ENCODE peak calls at places on chromosomes 2 and 18, in six cellular contexts. D is LHCN-M2; B is T follicular helper cell; T is HT1080; L is CD4-positive, alpha-beta T cell; K is stimulated activated CD8-positive, alpha-beta memory T cell treated with anti-CD3 and anti-CD28 coated beads, Interleukin-15, amount 100 ng/mL, for 1 hour. G is an unnamed sample.

GRCh38 chr2:47015206-47015605 is 99.6 kb upstream of the MCFD2 start:
- DNase-seq in T (peak), K (no peak), B (no peak), D (peak), L (no peak), G (peak)

GRCh38 chr18:7221424-7222155 is 9.3 kb upstream of the LRRC30 start:
- DNase-seq in L (no peak), D (peak), B (no peak), T (peak), K (no peak), G (peak)

GRCh38 chr2:119683717-119684443 is 4.9 kb downstream of the TMEM177 start:
- DNase-seq in B (no peak), T (no peak), K (no peak), L (no peak), D (peak), G (peak)

GRCh38 chr2:215654177-215654850 is 218.4 kb upstream of the FN1 start:
- DNase-seq in L (no peak), K (no peak), B (no peak), T (no peak), D (no peak), G (no peak)

GRCh38 chr18:46070232-46070631 is 1.8 kb downstream of the PSTPIP2 start:
- DNase-seq in T (no peak), K (no peak), D (no peak), L (no peak), B (no peak), G (no peak)

GRCh38 chr2:8457620-8458255 is 224.1 kb upstream of the ID2 start:
- DNase-seq in D (no peak), T (no peak), B (no peak), L (no peak), K (no peak), G (no peak)

GRCh38 chr2:173998386-173998785 is 33.2 kb upstream of the SP3 start:
- DNase-seq in D (no peak), K (no peak), L (no peak), B (no peak), T (no peak), G (no peak)

GRCh38 chr2:205708231-205708631 is 25.9 kb downstream of the NRP2 start:
- DNase-seq in K (no peak), T (no peak), D (no peak), B (no peak), L (no peak), G (no peak)

GRCh38 chr2:43073373-43073772 is 153.0 kb downstream of the ZFP36L2 start:
- DNase-seq in D (peak), K (no peak), T (peak), L (no peak), B (no peak), G (peak)

GRCh38 chr2:45836316-45836715 is 184.8 kb downstream of the PRKCE start:
- DNase-seq in B (no peak), T (no peak), K (no peak), D (no peak), L (no peak), G (no peak)

GRCh38 chr2:71864085-71864484 is 283.6 kb downstream of the CYP26B1 start:
- DNase-seq in K (no peak), B (no peak), D (no peak), T (no peak), L (no peak), G (no peak)

GRCh38 chr2:191020221-191020741 is 6.3 kb upstream of the STAT1 start:
- DNase-seq in L (peak), B (peak), K (peak), T (peak), D (peak), G (peak)

GRCh38 chr2:5070257-5070656 is 621.9 kb upstream of the SOX11 start:
- DNase-seq in K (no peak), D (no peak), T (peak), L (no peak), B (no peak), G (no peak)

GRCh38 chr18:49546719-49547273 is 15.1 kb upstream of the LIPG start:
- DNase-seq in D (no peak), K (no peak), L (no peak), B (no peak), T (no peak), G (peak)

GRCh38 chr2:219645631-219646527 is 18.4 kb downstream of the SLC4A3 start:
- DNase-seq in D (peak), T (peak), K (no peak), L (no peak), B (no peak), G (no peak)

GRCh38 chr18:23689616-23690504 is 607 bp downstream of the LAMA3 start:
- DNase-seq in T (no peak), D (no peak), L (no peak), B (no peak), K (no peak), G (no peak)

GRCh38 chr2:95274291-95275150 is at the start of gene PROM2:
- DNase-seq in T (no peak), K (no peak), L (peak), D (no peak), B (no peak), G (peak)

GRCh38 chr2:119402645-119403560 is 28.8 kb upstream of the TMEM37 start:
- DNase-seq in L (no peak), T (no peak), K (no peak), D (no peak), B (no peak), G (no peak)

GRCh38 chr2:198587726-198588125 is 783.3 kb downstream of the PLCL1 start:
- DNase-seq in B (no peak), K (no peak), D (no peak), T (no peak), L (no peak), G (no peak)

GRCh38 chr2:555164-555922 is 121.9 kb downstream of the TMEM18 start:
- DNase-seq in B (no peak), L (no peak), T (no peak), D (no peak), K (no peak), G (no peak)

GRCh38 chr2:161063074-161063945 is 96.9 kb upstream of the TANK start:
- DNase-seq in D (peak), T (peak), B (peak), L (peak), K (peak), G (peak)

GRCh38 chr2:240257940-240258580 is 117.6 kb upstream of the OTOS start:
- DNase-seq in K (no peak), B (no peak), L (no peak), T (no peak), D (no peak), G (no peak)

GRCh38 chr2:98929920-98930319 is 6.1 kb downstream of the CRACDL start:
- DNase-seq in T (no peak), D (no peak), B (no peak), L (no peak), K (no peak), G (no peak)

GRCh38 chr2:56531668-56532420 is 348.1 kb downstream of the CCDC85A start:
- DNase-seq in K (no peak), D (peak), B (no peak), T (no peak), L (no peak), G (no peak)

GRCh38 chr2:221109552-221109951 is 462.6 kb downstream of the EPHA4 start:
- DNase-seq in T (no peak), B (no peak), L (no peak), K (no peak), D (no peak), G (no peak)

GRCh38 chr2:35871672-35872071 is 483.9 kb upstream of the CRIM1 start:
- DNase-seq in T (no peak), L (no peak), K (no peak), B (no peak), D (no peak), G (no peak)

GRCh38 chr2:128392207-128392606 is 73.5 kb upstream of the HS6ST1 start:
- DNase-seq in L (no peak), B (no peak), K (no peak), T (no peak), D (no peak), G (no peak)

GRCh38 chr2:128312411-128312810 is 6.3 kb downstream of the HS6ST1 start:
- DNase-seq in T (no peak), L (no peak), K (no peak), B (no peak), D (no peak), G (no peak)

GRCh38 chr18:8750954-8751415 is 45.6 kb downstream of the MTCL1 start:
- DNase-seq in D (peak), B (no peak), L (no peak), K (no peak), T (peak), G (no peak)

GRCh38 chr18:63131106-63131943 is 188.2 kb downstream of the BCL2 start:
- DNase-seq in D (peak), K (peak), T (peak), L (peak), B (peak), G (peak)

GRCh38 chr2:191152841-191153240 is 2.0 kb upstream of the STAT4 start:
- DNase-seq in B (no peak), D (peak), L (no peak), T (peak), K (no peak), G (peak)

GRCh38 chr2:149885468-149885867 is 297.9 kb upstream of the MMADHC start:
- DNase-seq in L (no peak), T (peak), K (no peak), D (peak), B (no peak), G (no peak)

GRCh38 chr18:44946529-44947113 is 265.9 kb downstream of the SETBP1 start:
- DNase-seq in T (no peak), D (no peak), K (no peak), L (no peak), B (no peak), G (no peak)

GRCh38 chr2:147374410-147374811 is 470.4 kb upstream of the ACVR2A start:
- DNase-seq in L (no peak), D (no peak), B (no peak), T (no peak), K (no peak), G (no peak)

G was measured in SJCRH30.